ENCODE peak calls at places on chromosomes 1 and 21, in five cellular contexts. Q, I, U, N and F are unnamed samples.

GRCh38 chr21:33069994-33070811 is at the start of gene OLIG1:
- DNase-seq in U (peak; percentile 10), I (peak; percentile 44), N (peak; percentile 72), Q (peak; percentile 82), F (peak; percentile 19)

GRCh38 chr1:179447489-179447888 is 81.7 kb downstream of the AXDND1 start:
- DNase-seq in N (peak; percentile 75), I (no peak), U (peak; percentile 2), Q (peak; percentile 49), F (no peak)

GRCh38 chr1:9996624-9997582 is at the start of gene RBP7:
- DNase-seq in I (peak; percentile 14), N (peak; percentile 35), U (no peak), Q (peak; percentile 59), F (no peak)

GRCh38 chr1:109479311-109479710 is 4.4 kb upstream of the ATXN7L2 start:
- DNase-seq in Q (peak; percentile 24), U (no peak), I (no peak), N (no peak), F (no peak)

GRCh38 chr1:174425121-174425520 is 22.6 kb upstream of the GPR52 start:
- DNase-seq in Q (no peak), N (no peak), U (no peak), I (no peak), F (no peak)

GRCh38 chr1:88998716-88999115 is 6.3 kb upstream of the KYAT3 start:
- DNase-seq in N (peak; percentile 79), Q (no peak), U (peak; percentile 69), I (peak; percentile 67), F (peak; percentile 73)

GRCh38 chr1:8482844-8483436 is 165.0 kb downstream of the SLC45A1 start:
- DNase-seq in I (no peak), N (no peak), Q (no peak), U (peak; percentile 63), F (peak; percentile 58)

GRCh38 chr1:152110860-152111514 is 4.3 kb downstream of the TCHH start:
- DNase-seq in N (peak; percentile 76), U (peak; percentile 36), Q (peak; percentile 70), I (peak; percentile 20), F (no peak)

GRCh38 chr1:192539450-192540132 is 36.0 kb upstream of the RGS1 start:
- DNase-seq in I (peak; percentile 69), Q (no peak), U (peak; percentile 98), N (peak; percentile 84), F (peak; percentile 98)

GRCh38 chr1:203082571-203083462 is 3.0 kb downstream of the MYOG start:
- DNase-seq in Q (peak; percentile 42), U (no peak), N (peak; percentile 44), I (no peak), F (no peak)

DNA sequence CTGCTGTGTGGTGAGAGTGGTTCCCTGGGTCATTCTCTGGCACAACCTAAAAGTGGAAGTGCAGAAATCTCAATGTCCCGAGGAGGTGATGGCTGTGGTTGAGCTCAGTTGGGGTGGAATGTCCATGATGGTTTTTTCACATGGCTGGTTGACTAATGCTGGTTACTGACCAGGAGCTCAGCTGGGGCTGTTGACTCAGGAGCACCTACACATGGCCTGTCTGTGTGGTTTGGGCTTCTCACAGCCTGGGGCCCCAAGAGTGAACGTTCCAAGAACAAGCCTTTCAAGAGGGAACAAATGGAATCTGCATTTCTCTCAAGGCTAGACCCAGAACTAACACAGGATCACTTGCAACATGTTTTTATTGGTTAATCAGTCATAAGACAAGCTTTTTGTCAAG is 6.5 kb upstream of the KANK4 start:
- DNase-seq in I (no peak), N (no peak), U (no peak), Q (no peak), F (no peak)
- H2BK5ac ChIP-seq in I (peak overlapping the region; percentile 94), N (no peak overlapping the region), U (no peak overlapping the region), Q (no peak overlapping the region), F (no peak overlapping the region)

DNA sequence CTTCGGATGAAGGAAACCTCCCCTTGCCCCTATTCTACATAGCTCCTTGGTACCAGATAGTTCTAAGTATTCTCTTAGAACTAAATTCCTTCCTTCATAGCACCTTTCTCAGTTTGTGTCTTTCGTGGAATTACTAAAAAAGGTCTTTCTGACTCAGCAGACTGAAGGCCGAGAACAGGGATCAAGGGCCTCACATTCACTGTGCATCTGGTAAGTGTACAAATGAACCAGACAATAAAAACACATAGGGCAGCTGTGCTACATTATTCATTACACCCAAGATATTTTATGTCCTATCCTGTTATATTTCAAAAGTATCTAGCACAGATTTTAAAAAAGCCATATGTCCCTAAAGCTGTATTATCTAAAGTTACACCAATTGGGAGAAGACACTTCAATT is 62.9 kb upstream of the HP1BP3 start:
- DNase-seq in N (no peak), I (no peak), Q (no peak), U (no peak), F (no peak)
- H2BK5ac ChIP-seq in N (no peak overlapping the region), I (no peak overlapping the region), Q (no peak overlapping the region), U (no peak overlapping the region), F (no peak overlapping the region)

GRCh38 chr1:225437710-225438437 is 10.0 kb upstream of the LBR start:
- DNase-seq in N (peak; percentile 66), Q (peak; percentile 58), I (no peak), U (peak; percentile 45), F (peak; percentile 41)

GRCh38 chr1:225445644-225446297 is 17.9 kb upstream of the LBR start:
- DNase-seq in N (no peak), U (no peak), Q (no peak), I (no peak), F (no peak)

GRCh38 chr1:225440380-225440957 is 12.6 kb upstream of the LBR start:
- DNase-seq in Q (no peak), N (no peak), U (no peak), I (no peak), F (no peak)

GRCh38 chr1:225442156-225442555 is 14.3 kb upstream of the LBR start:
- DNase-seq in Q (no peak), U (no peak), I (no peak), N (no peak), F (no peak)

DNA sequence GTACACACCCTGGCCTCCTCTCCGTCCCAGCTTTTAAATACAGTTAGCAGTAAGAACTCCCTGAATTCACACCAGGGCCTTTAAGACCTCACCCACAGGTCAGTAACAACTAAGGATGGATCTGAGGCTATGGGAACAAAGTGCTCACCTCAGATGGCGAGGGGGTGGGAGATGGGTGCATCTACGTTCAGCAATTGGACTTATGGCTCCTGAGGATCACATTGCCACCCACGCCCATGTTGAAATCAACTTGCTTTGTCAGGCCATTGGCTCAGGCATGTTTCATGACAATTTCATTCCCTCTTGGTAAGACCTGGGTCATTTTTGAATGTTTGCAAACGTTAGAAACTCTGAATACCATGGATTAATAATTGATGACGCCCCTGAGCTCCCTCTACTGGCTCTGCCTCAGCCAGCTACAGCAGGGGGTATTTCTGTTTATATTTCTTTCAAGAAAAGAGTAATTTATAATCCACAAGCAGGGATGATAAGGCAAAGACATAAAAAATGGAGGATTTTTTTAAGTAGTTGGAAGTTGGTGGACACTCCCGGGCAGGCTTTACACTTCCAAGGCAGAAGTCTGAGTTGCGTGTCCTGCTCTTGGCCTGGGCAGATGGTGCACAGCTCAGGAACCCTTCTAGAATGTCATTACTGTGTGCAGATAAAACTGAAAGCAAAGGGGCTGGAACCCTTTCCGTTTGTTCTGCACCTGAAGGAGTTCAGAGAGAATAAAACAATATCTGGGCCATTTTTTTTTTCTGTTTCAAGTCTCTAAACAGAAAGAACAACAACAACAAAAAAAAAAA is 13.7 kb upstream of the LBR start:
- DNase-seq in I (no peak), N (no peak), Q (no peak), U (no peak), F (no peak)
- H2BK5ac ChIP-seq in I (no peak overlapping the region), N (no peak overlapping the region), Q (no peak overlapping the region), U (no peak overlapping the region), F (no peak overlapping the region)

GRCh38 chr1:201515895-201516294 is 9.0 kb upstream of the CSRP1 start:
- DNase-seq in U (no peak), N (no peak), Q (no peak), I (no peak), F (no peak)
- H2BK5ac ChIP-seq in U (no peak overlapping the region), N (no peak overlapping the region), Q (no peak overlapping the region), I (no peak overlapping the region), F (no peak overlapping the region)

GRCh38 chr1:230891413-230891812 is 23.1 kb upstream of the C1orf198 start:
- DNase-seq in N (peak; percentile 66), U (no peak), Q (no peak), I (peak; percentile 43), F (no peak)

GRCh38 chr1:230895452-230895851 is 27.1 kb upstream of the C1orf198 start:
- DNase-seq in U (no peak), I (no peak), N (no peak), Q (no peak), F (no peak)

GRCh38 chr1:230894664-230895063 is 26.3 kb upstream of the C1orf198 start:
- DNase-seq in Q (no peak), N (no peak), I (no peak), U (no peak), F (no peak)

GRCh38 chr1:230894032-230894431 is 25.7 kb upstream of the C1orf198 start:
- DNase-seq in N (no peak), U (no peak), I (no peak), Q (no peak), F (no peak)

GRCh38 chr1:230891984-230892383 is 23.7 kb upstream of the C1orf198 start:
- DNase-seq in Q (no peak), N (peak; percentile 16), I (no peak), U (no peak), F (no peak)
- H2BK5ac ChIP-seq in Q (no peak overlapping the region), N (no peak overlapping the region), I (no peak overlapping the region), U (no peak overlapping the region), F (no peak overlapping the region)

DNA sequence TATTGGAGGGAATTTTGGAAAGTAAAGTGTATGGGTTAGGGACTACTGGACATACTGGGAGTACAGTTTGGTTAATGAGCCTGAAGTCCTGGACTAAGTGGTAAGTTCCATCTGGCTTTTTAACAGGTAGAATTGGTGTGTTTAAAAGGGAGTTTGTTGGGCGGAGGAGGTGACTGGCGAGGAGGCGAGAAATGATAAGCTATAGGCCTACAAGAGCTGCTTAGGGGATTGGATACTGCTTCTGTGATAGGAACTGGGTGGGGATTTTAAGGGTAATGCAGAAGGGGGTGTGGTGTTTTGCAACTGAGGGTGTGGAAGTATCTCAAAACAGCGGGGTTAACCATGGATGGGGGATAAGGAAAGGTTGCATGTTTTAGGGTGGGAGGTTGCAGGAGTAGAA is 3.5 kb downstream of the ERVH48-1 start:
- DNase-seq in I (no peak), N (no peak), Q (no peak), U (no peak), F (no peak)
- H2BK5ac ChIP-seq in I (no peak overlapping the region), N (no peak overlapping the region), Q (no peak overlapping the region), U (no peak overlapping the region), F (no peak overlapping the region)

DNA sequence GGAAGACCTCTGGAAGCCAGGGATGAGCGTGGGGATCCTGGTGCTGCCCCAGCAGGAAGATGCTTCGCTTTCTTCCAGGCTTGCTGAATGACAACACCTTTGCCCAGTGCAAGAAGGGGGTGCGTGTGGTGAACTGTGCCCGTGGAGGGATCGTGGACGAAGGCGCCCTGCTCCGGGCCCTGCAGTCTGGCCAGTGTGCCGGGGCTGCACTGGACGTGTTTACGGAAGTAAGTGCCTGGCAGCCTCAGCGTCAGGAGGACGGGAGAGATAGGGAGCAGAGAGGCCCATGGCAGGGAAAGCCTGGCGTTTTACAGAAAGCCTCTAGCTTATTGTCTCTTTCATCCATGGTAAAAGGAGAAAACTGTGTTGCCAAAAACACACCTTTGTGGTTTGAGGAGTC is 23.5 kb downstream of the PHGDH start:
- DNase-seq in I (no peak), N (no peak), Q (no peak), U (no peak), F (no peak)
- H2BK5ac ChIP-seq in I (no peak overlapping the region), N (no peak overlapping the region), Q (no peak overlapping the region), U (no peak overlapping the region), F (no peak overlapping the region)